ENCODE peak calls at places on chromosome 15, in four cellular contexts. P is central memory CD4-positive, alpha-beta T cell; L is T-helper 1 cell; G is Calu3. Y is an unnamed sample.
A peak's percentile ranks its signal among the peaks of the same experiment; 100 is the strongest.

GRCh38 chr15:91919014-91919534 is 65.6 kb downstream of the SLCO3A1 start:
- DNase-seq in P (no peak), L (no peak), G (no peak), Y (peak; percentile 81)

GRCh38 chr15:71288348-71288955 is 173.2 kb downstream of the THSD4 start:
- DNase-seq in G (no peak), L (no peak), P (no peak), Y (no peak)

GRCh38 chr15:69468241-69469121 is 15.9 kb downstream of the RPLP1 start:
- DNase-seq in G (peak; percentile 88), L (peak; percentile 80), P (peak; percentile 96), Y (no peak)

GRCh38 chr15:76976572-76977270 is 18.2 kb upstream of the PSTPIP1 start:
- DNase-seq in L (no peak), G (no peak), P (no peak), Y (no peak)

GRCh38 chr15:92864127-92864814 is 35.9 kb upstream of the CHD2 start:
- DNase-seq in L (no peak), P (no peak), G (no peak), Y (no peak)

GRCh38 chr15:48748535-48748934 is 62.3 kb downstream of the CEP152 start:
- DNase-seq in L (no peak), P (no peak), G (no peak), Y (no peak)

GRCh38 chr15:50996641-50997040 is 88.2 kb downstream of the AP4E1 start:
- DNase-seq in L (no peak), G (no peak), P (no peak), Y (no peak)

GRCh38 chr15:97976129-97976528 is 15.6 kb downstream of the ARRDC4 start:
- DNase-seq in G (no peak), L (no peak), P (no peak), Y (no peak)

GRCh38 chr15:73691398-73691797 is 7.2 kb downstream of the CD276 start:
- DNase-seq in G (no peak), P (no peak), L (no peak), Y (no peak)

GRCh38 chr15:73190189-73190601 is 137.9 kb downstream of the NEO1 start:
- DNase-seq in P (no peak), G (no peak), L (no peak), Y (no peak)

GRCh38 chr15:80494311-80494710 is 90.1 kb downstream of the ARNT2 start:
- DNase-seq in P (no peak), L (no peak), G (peak; percentile 40), Y (no peak)

GRCh38 chr15:69854521-69855171 is 243.1 kb downstream of the TLE3 start:
- DNase-seq in G (no peak), P (no peak), L (no peak), Y (no peak)

GRCh38 chr15:79283252-79284048 is 928 bp downstream of the ANKRD34C start:
- DNase-seq in P (no peak), G (peak; percentile 66), L (peak; percentile 4), Y (peak; percentile 4)

GRCh38 chr15:85616549-85616948 is 178.2 kb downstream of the KLHL25 start:
- DNase-seq in G (no peak), L (no peak), P (no peak), Y (no peak)

GRCh38 chr15:27457766-27458165 is 486.8 kb downstream of the GABRG3 start:
- DNase-seq in L (no peak), G (no peak), P (no peak), Y (no peak)

GRCh38 chr15:96230557-96231181 is 99.8 kb upstream of the NR2F2 start:
- DNase-seq in G (no peak), L (no peak), P (no peak), Y (no peak)

GRCh38 chr15:48592221-48592731 is 53.2 kb downstream of the FBN1 start:
- DNase-seq in L (no peak), P (no peak), G (no peak), Y (no peak)

GRCh38 chr15:81740402-81740801 is 305.4 kb downstream of the MEX3B start:
- DNase-seq in G (no peak), P (no peak), L (no peak), Y (no peak)

GRCh38 chr15:35170216-35170615 is 85.1 kb upstream of the NANOGP8 start:
- DNase-seq in P (no peak), G (no peak), L (no peak), Y (no peak)

GRCh38 chr15:25725758-25726157 is 137.4 kb downstream of the ATP10A start:
- DNase-seq in G (no peak), L (no peak), P (no peak), Y (no peak)